ENCODE peak calls at places on chromosomes 1 and 21, in ten cellular contexts. N is GM12878; C is NCI-H1105; G is fibroblast of mammary gland; Y is stimulated activated CD8-positive, alpha-beta memory T cell treated with anti-CD3 and anti-CD28 coated beads, Interleukin-4, amount 100 ng/mL, for 1 hour; F is EL; M is activated T-cell treated with anti-CD3 and anti-CD28 coated beads, Interleukin-2, amount 50 U/mL, for 1 hour; E is WTC11; T is spleen; L is sciatic nerve. D is an unnamed sample.

GRCh38 chr21:45283019-45283610 is 4.6 kb downstream of the POFUT2 start:
- DNase-seq in N (no peak), C (no peak), G (no peak), Y (no peak), F (no peak), M (no peak), E (peak), T (peak), L (peak), D (no peak)

GRCh38 chr1:33825506-33825905 is 38.4 kb upstream of the HMGB4 start:
- DNase-seq in N (no peak), C (no peak), G (no peak), Y (no peak), F (no peak), M (no peak), E (no peak), T (no peak), L (no peak), D (no peak)

GRCh38 chr1:206691604-206692003 is 6.9 kb downstream of the MAPKAPK2 start:
- DNase-seq in N (no peak), C (no peak), G (peak), Y (no peak), F (no peak), M (no peak), E (no peak), T (no peak), L (no peak), D (no peak)

GRCh38 chr1:165442053-165442452 is 2.9 kb downstream of the RXRG start:
- DNase-seq in N (no peak), C (no peak), G (no peak), Y (no peak), F (no peak), M (no peak), E (no peak), T (no peak), L (no peak), D (no peak)

GRCh38 chr21:26147535-26147934 is 23.0 kb downstream of the APP start:
- DNase-seq in N (no peak), C (no peak), G (no peak), Y (no peak), F (no peak), M (no peak), E (no peak), T (no peak), L (no peak), D (no peak)

GRCh38 chr1:63575340-63575826 is 17.8 kb upstream of the PGM1 start:
- DNase-seq in N (no peak), C (peak), G (peak), Y (no peak), F (peak), M (no peak), E (no peak), T (no peak), L (no peak), D (no peak)

GRCh38 chr1:12634156-12634555 is 9.7 kb upstream of the AADACL4 start:
- DNase-seq in N (no peak), C (no peak), G (no peak), Y (no peak), F (no peak), M (no peak), E (no peak), T (peak), L (no peak), D (no peak)

GRCh38 chr1:40593449-40594186 is 62.2 kb downstream of the ZNF684 start:
- DNase-seq in N (no peak), C (no peak), G (no peak), Y (no peak), F (no peak), M (no peak), E (no peak), T (no peak), L (no peak), D (no peak)

GRCh38 chr1:203906932-203907331 is 45.5 kb downstream of the SNRPE start:
- DNase-seq in N (no peak), C (no peak), G (peak), Y (no peak), F (peak), M (no peak), E (no peak), T (no peak), L (no peak), D (no peak)

GRCh38 chr21:45215214-45215613 is 72.5 kb downstream of the POFUT2 start:
- DNase-seq in N (no peak), C (no peak), G (no peak), Y (no peak), F (no peak), M (no peak), E (no peak), T (no peak), L (no peak), D (no peak)

GRCh38 chr1:24640288-24640687 is 2.8 kb upstream of the SRRM1 start:
- DNase-seq in N (no peak), C (no peak), G (peak), Y (no peak), F (no peak), M (no peak), E (no peak), T (no peak), L (no peak), D (no peak)

GRCh38 chr1:114227059-114227458 is 73.4 kb upstream of the SYT6 start:
- DNase-seq in N (no peak), C (no peak), G (no peak), Y (no peak), F (no peak), M (no peak), E (no peak), T (no peak), L (no peak), D (no peak)

GRCh38 chr1:99548924-99549605 is 96.8 kb upstream of the PALMD start:
- DNase-seq in N (no peak), C (peak), G (peak), Y (no peak), F (no peak), M (no peak), E (no peak), T (no peak), L (no peak), D (no peak)

GRCh38 chr21:25307489-25307888 is 299.8 kb downstream of the MRPL39 start:
- DNase-seq in N (no peak), C (no peak), G (peak), Y (no peak), F (peak), M (no peak), E (no peak), T (no peak), L (no peak), D (no peak)

GRCh38 chr1:200890818-200891773 is 3.6 kb upstream of the INAVA start:
- DNase-seq in N (no peak), C (no peak), G (peak), Y (no peak), F (peak), M (peak), E (peak), T (peak), L (no peak), D (no peak)

GRCh38 chr21:29332461-29333354 is 34.0 kb downstream of the BACH1 start:
- DNase-seq in N (no peak), C (no peak), G (peak), Y (no peak), F (peak), M (no peak), E (no peak), T (no peak), L (no peak), D (no peak)

GRCh38 chr1:12491691-12492090 is 126.3 kb downstream of the DHRS3 start:
- DNase-seq in N (no peak), C (no peak), G (peak), Y (no peak), F (no peak), M (no peak), E (no peak), T (no peak), L (no peak), D (no peak)

GRCh38 chr1:233113009-233113712 is 162.8 kb downstream of the NTPCR start:
- DNase-seq in N (peak), C (no peak), G (peak), Y (no peak), F (peak), M (no peak), E (no peak), T (peak), L (peak), D (peak)

GRCh38 chr1:112507896-112508241 is 896 bp upstream of the WNT2B start:
- DNase-seq in N (no peak), C (peak), G (no peak), Y (no peak), F (no peak), M (peak), E (peak), T (peak), L (no peak), D (peak)

GRCh38 chr1:245213066-245213465 is 58.3 kb downstream of the KIF26B start:
- DNase-seq in N (no peak), C (no peak), G (no peak), Y (no peak), F (no peak), M (no peak), E (no peak), T (no peak), L (no peak), D (no peak)

GRCh38 chr1:85065550-85065949 is 17.2 kb upstream of the MCOLN3 start:
- DNase-seq in N (no peak), C (no peak), G (no peak), Y (no peak), F (no peak), M (no peak), E (no peak), T (no peak), L (no peak), D (no peak)

GRCh38 chr1:198491028-198491427 is 49.5 kb downstream of the ATP6V1G3 start:
- DNase-seq in N (no peak), C (no peak), G (no peak), Y (no peak), F (no peak), M (no peak), E (no peak), T (no peak), L (no peak), D (no peak)

GRCh38 chr21:15206514-15206913 is 141.7 kb upstream of the NRIP1 start:
- DNase-seq in N (peak), C (no peak), G (no peak), Y (no peak), F (no peak), M (no peak), E (no peak), T (no peak), L (no peak), D (no peak)

GRCh38 chr1:43711049-43711448 is 3.7 kb downstream of the ST3GAL3 start:
- DNase-seq in N (no peak), C (no peak), G (peak), Y (no peak), F (peak), M (no peak), E (no peak), T (no peak), L (no peak), D (no peak)

GRCh38 chr1:243791586-243792267 is 58.3 kb downstream of the AKT3 start:
- DNase-seq in N (no peak), C (no peak), G (peak), Y (no peak), F (no peak), M (no peak), E (no peak), T (no peak), L (no peak), D (no peak)

GRCh38 chr1:220046052-220046930 is at the start of gene EPRS1:
- DNase-seq in N (peak), C (peak), G (peak), Y (peak), F (peak), M (peak), E (peak), T (peak), L (peak), D (peak)

GRCh38 chr21:33987461-33987860 is 71.9 kb upstream of the ATP5PO start:
- DNase-seq in N (no peak), C (no peak), G (no peak), Y (no peak), F (no peak), M (no peak), E (no peak), T (no peak), L (no peak), D (no peak)

GRCh38 chr1:58399176-58399575 is 147.3 kb downstream of the OMA1 start:
- DNase-seq in N (no peak), C (no peak), G (no peak), Y (no peak), F (no peak), M (no peak), E (no peak), T (no peak), L (no peak), D (no peak)

GRCh38 chr1:227934476-227935313 is 13.0 kb downstream of the WNT9A start:
- DNase-seq in N (no peak), C (no peak), G (peak), Y (no peak), F (peak), M (no peak), E (no peak), T (no peak), L (peak), D (no peak)

GRCh38 chr1:227918083-227918700 is 29.5 kb downstream of the WNT9A start:
- DNase-seq in N (no peak), C (no peak), G (no peak), Y (no peak), F (no peak), M (no peak), E (no peak), T (no peak), L (no peak), D (no peak)

GRCh38 chr1:95407864-95408291 is 173.9 kb downstream of the RWDD3 start:
- DNase-seq in N (no peak), C (no peak), G (no peak), Y (no peak), F (no peak), M (no peak), E (peak), T (no peak), L (no peak), D (peak)

GRCh38 chr1:14522331-14523241 is 75.9 kb upstream of the KAZN start:
- DNase-seq in N (no peak), C (no peak), G (peak), Y (no peak), F (peak), M (no peak), E (peak), T (no peak), L (no peak), D (peak)

GRCh38 chr21:36773111-36773510 is 74.2 kb downstream of the SIM2 start:
- DNase-seq in N (no peak), C (peak), G (peak), Y (no peak), F (peak), M (no peak), E (no peak), T (no peak), L (no peak), D (peak)

GRCh38 chr1:50553921-50554320 is 130.7 kb upstream of the DMRTA2 start:
- DNase-seq in N (no peak), C (no peak), G (no peak), Y (no peak), F (no peak), M (no peak), E (no peak), T (no peak), L (no peak), D (no peak)

GRCh38 chr1:6385673-6386191 is 7.8 kb downstream of the ACOT7 start:
- DNase-seq in N (no peak), C (peak), G (peak), Y (no peak), F (peak), M (no peak), E (peak), T (no peak), L (no peak), D (peak)

GRCh38 chr1:156860113-156860638 is 489 bp upstream of the NTRK1 start:
- DNase-seq in N (no peak), C (peak), G (peak), Y (peak), F (peak), M (peak), E (peak), T (peak), L (peak), D (peak)